ENCODE peak calls at places on chromosomes 6 and 20, in eight cellular contexts. T is CD4-positive, alpha-beta T cell; U is stimulated activated CD8-positive, alpha-beta memory T cell treated with anti-CD3 and anti-CD28 coated beads, Interleukin-2, amount 100 ng/mL, for 1 hour; D is NCI-H2029; H is bronchial epithelial cell; A is nucleus accumbens; K is HT1080; S is NCI-H774. J is an unnamed sample.

GRCh38 chr6:129578315-129578714 is 131.7 kb downstream of the ARHGAP18 start:
- DNase-seq in T (no peak), U (no peak), D (no peak), H (no peak), A (no peak), K (no peak), S (no peak), J (no peak)

GRCh38 chr20:8152183-8152582 is 20.1 kb downstream of the PLCB1 start:
- DNase-seq in T (no peak), U (no peak), D (no peak), H (peak), A (no peak), K (peak), S (no peak), J (no peak)

GRCh38 chr20:59948828-59949720 is 8.9 kb downstream of the FAM217B start:
- DNase-seq in T (peak), U (no peak), D (peak), H (peak), A (no peak), K (peak), S (peak), J (peak)

GRCh38 chr6:139150915-139151314 is 16.0 kb downstream of the HECA start:
- DNase-seq in T (no peak), U (no peak), D (no peak), H (peak), A (no peak), K (no peak), S (no peak), J (no peak)

GRCh38 chr20:38673731-38674177 is 50.5 kb upstream of the SLC32A1 start:
- DNase-seq in T (no peak), U (no peak), D (no peak), H (peak), A (no peak), K (peak), S (no peak), J (peak)

GRCh38 chr6:51099201-51099600 is 280.5 kb downstream of the TFAP2B start:
- DNase-seq in T (no peak), U (no peak), D (no peak), H (no peak), A (no peak), K (no peak), S (no peak), J (no peak)

GRCh38 chr6:144138542-144138941 is 11.8 kb upstream of the STX11 start:
- DNase-seq in T (no peak), U (no peak), D (no peak), H (no peak), A (no peak), K (no peak), S (no peak), J (no peak)

GRCh38 chr20:4068708-4069107 is 53.4 kb upstream of the RNF24 start:
- DNase-seq in T (no peak), U (no peak), D (no peak), H (peak), A (no peak), K (no peak), S (no peak), J (no peak)

GRCh38 chr20:60857708-60858107 is 394.4 kb upstream of the CDH4 start:
- DNase-seq in T (no peak), U (no peak), D (no peak), H (peak), A (no peak), K (peak), S (no peak), J (no peak)

GRCh38 chr6:139846538-139847321 is 472.3 kb upstream of the CITED2 start:
- DNase-seq in T (no peak), U (no peak), D (no peak), H (no peak), A (no peak), K (no peak), S (peak), J (no peak)